ENCODE peak calls at places on chromosome 19, in five cellular contexts. N is kidney, Q is Peyer's patch, W is heart left ventricle, Y is brain microvascular endothelial cell. O is an unnamed sample. For H3K36me3, the result is how much of the 10 kb centered on the place peaks cover.

GRCh38 chr19:8512115-8512967 is 1.6 kb downstream of the ZNF414 start:
- DNase-seq in N (no peak), Q (no peak), W (peak), Y (no peak), O (no peak)

GRCh38 chr19:10719466-10719961 is 1.6 kb downstream of the DNM2 start:
- DNase-seq in N (no peak), Q (no peak), W (peak), Y (no peak), O (no peak)

GRCh38 chr19:53432088-53432661 is 391 bp downstream of the ZNF761 start:
- DNase-seq in N (peak), Q (peak), W (peak), Y (peak), O (peak)

GRCh38 chr19:21786931-21787330 is 19.6 kb upstream of the ZNF100 start:
- DNase-seq in N (no peak), Q (no peak), W (no peak), Y (no peak), O (no peak)

GRCh38 chr19:39542198-39542597 is 2.2 kb upstream of the EID2 start:
- DNase-seq in N (no peak), Q (no peak), W (no peak), Y (no peak), O (no peak)

GRCh38 chr19:18435848-18436631 is 1.9 kb downstream of the ISYNA1 start:
- DNase-seq in N (no peak), Q (no peak), W (no peak), Y (no peak), O (no peak)

GRCh38 chr19:58572818-58573657 is at the start of gene MZF1:
- DNase-seq in N (peak), Q (peak), W (peak), Y (peak), O (peak)

GRCh38 chr19:58361900-58362271 is 665 bp downstream of the ZNF497 start:
- DNase-seq in N (peak), Q (peak), W (peak), Y (no peak), O (peak)

GRCh38 chr19:16608290-16608704 is 19.7 kb downstream of the MED26 start:
- DNase-seq in N (no peak), Q (no peak), W (no peak), Y (peak), O (no peak)

GRCh38 chr19:5533257-5533656 is 34.5 kb downstream of the TINCR start:
- DNase-seq in N (no peak), Q (no peak), W (no peak), Y (no peak), O (no peak)

GRCh38 chr19:5537870-5538269 is 29.9 kb downstream of the TINCR start:
- DNase-seq in N (no peak), Q (no peak), W (peak), Y (no peak), O (no peak)

GRCh38 chr19:5530701-5531100 is 37.1 kb downstream of the TINCR start:
- DNase-seq in N (no peak), Q (no peak), W (no peak), Y (no peak), O (no peak)

GRCh38 chr19:5536337-5536894 is 31.3 kb downstream of the TINCR start:
- DNase-seq in N (peak), Q (no peak), W (peak), Y (peak), O (no peak)

DNA sequence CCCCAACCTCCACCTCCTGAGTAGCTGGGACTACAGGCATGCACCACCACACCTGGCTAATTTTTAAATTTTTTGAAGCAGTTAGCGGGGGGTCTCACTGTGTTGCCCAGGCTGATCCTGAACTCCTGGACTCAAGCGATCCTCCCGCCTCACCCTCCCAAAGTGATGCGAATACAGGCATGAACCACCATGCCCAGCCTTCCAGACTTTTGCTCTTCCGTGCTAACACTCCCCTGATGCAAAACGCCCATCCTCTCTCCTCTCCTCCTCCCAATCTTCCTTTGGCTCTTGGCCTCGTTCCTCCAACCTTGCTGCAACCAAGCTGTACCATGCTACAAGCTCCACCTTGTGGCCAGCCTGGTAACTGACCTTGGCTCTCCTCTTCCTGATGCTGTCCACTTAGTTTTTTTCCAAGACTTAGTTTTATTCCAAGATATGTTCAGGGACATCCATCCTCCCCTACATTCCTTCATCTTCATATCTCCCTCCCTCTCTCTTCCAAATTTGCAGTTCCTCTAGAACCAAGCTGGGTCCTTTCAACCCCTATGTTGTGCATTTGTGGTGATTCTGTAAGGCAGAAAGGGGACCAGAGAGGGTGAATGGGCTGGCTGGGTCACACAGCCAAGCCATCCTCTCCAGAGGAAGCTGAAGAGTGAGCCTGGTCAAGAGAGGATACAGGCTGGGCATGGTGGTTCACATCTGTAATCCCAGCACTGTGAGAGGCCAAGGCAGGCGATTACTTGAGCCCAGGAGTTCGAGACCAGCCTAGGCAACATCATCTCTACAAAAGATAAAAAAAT is 32.8 kb downstream of the TINCR start:
- DNase-seq in N (no peak), Q (no peak), W (no peak), Y (no peak), O (no peak)
- TF ChIP-seq CTCF in N (no peak), Q (peak), W (peak), Y (peak), O (no peak)

GRCh38 chr19:33066543-33066942 is 1.9 kb upstream of the RHPN2 start:
- DNase-seq in N (no peak), Q (no peak), W (no peak), Y (no peak), O (no peak)

GRCh38 chr19:33067121-33067520 is 2.4 kb upstream of the RHPN2 start:
- DNase-seq in N (no peak), Q (no peak), W (no peak), Y (no peak), O (no peak)

GRCh38 chr19:33075519-33075918 is 5.5 kb upstream of the GPATCH1 start:
- DNase-seq in N (no peak), Q (no peak), W (no peak), Y (no peak), O (no peak)

DNA sequence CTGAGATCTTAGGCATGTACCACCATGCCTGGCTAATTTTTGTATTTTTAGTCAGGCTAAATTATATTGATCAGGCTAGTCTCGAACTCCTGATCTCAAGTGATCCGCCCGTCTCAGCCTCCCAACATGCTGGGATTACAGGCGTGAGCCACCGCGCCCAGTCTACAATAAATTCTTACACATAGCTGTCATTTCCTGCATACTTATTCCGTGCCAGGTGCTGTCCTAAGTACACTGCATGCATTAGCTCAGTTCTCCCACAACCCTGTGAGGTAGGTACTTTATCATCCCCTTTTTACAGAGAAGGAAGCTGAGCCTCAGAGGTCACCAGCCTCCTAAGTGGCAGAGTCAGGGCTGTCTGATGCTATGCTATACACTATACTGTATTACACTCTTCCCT is 7.2 kb upstream of the RHPN2 start:
- DNase-seq in N (no peak), Q (no peak), W (no peak), Y (peak), O (no peak)
- H3K27ac ChIP-seq in N (no peak), Q (no peak), W (no peak), Y (no peak), O (no peak)

GRCh38 chr19:15257782-15258181 is 25.5 kb upstream of the EPHX3 start:
- DNase-seq in N (no peak), Q (no peak), W (no peak), Y (no peak), O (no peak)

GRCh38 chr19:15254547-15254946 is 22.3 kb upstream of the EPHX3 start:
- DNase-seq in N (peak), Q (no peak), W (no peak), Y (no peak), O (no peak)

GRCh38 chr19:15255359-15255990 is 23.2 kb upstream of the EPHX3 start:
- DNase-seq in N (no peak), Q (no peak), W (no peak), Y (no peak), O (no peak)

GRCh38 chr19:15259900-15260299 is 27.7 kb upstream of the EPHX3 start:
- DNase-seq in N (no peak), Q (no peak), W (no peak), Y (no peak), O (no peak)

DNA sequence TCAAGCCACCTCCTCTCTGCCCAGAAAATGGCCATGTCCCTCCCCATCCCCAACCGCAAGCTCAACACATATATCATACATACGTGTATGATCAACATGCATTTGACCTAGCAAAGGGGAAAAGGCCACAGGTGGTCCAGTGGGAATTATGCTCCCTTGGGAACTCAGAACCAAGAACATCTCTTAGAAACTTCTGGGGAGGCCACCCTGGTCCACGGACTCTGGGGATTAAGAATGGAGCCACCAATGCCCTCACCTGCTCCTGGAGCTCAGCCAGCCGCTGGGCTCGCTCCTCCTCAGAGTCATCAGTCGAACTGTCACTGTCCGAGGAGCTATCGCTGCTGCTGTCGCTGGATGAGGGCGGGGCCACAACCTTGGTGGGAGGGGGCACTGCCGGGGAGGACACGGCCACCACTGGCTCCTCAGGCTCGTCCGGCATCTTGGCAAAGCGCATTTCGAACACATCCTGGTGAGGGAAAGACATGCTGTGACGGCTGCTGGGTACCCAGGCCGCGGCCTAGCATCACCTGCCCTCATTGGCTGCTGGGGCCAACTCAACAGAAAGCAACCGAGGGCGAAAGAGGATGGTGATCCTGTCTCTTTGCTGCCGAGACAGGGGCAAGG is 24.6 kb upstream of the EPHX3 start:
- DNase-seq in N (no peak), Q (no peak), W (no peak), Y (no peak), O (no peak)
- H3K36me3 ChIP-seq in N (half or more), Q (half or more), W (under half), Y (half or more), O (half or more)

DNA sequence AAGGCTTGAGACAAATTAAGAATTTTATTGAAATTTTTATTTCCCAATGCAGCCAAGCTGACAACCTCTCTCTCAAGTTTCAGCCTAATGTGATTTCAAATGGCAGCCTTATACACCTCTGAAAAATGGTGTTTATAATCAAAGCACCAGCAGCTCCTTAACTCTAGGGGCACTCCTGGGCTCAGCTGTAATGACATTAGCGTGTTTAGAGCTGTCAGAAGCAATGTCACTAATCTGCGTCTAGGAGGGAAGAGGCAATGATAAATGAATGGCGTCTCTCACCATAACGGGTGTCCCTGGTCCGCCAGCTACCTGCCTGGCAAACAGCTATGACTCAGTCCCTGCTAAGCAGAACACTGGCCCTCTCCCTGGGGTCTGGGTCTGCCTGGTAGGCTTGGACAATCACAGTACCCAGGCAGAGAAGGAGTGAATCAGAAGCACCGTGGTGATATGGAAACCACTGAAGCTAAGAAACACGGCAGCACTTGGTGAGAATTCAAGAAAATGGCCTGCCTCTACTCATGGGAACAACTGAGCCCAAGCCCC is 131.8 kb upstream of the VSTM2B start:
- DNase-seq in N (no peak), Q (no peak), W (no peak), Y (no peak), O (no peak)
- TF ChIP-seq CTCF in N (no peak), Q (no peak), W (no peak), Y (no peak), O (no peak)

GRCh38 chr19:19645233-19645870 is 1.9 kb upstream of the GMIP start:
- DNase-seq in N (no peak), Q (no peak), W (peak), Y (no peak), O (no peak)

GRCh38 chr19:19647037-19647835 is 3.8 kb upstream of the GMIP start:
- DNase-seq in N (no peak), Q (no peak), W (peak), Y (no peak), O (no peak)

GRCh38 chr19:19642506-19643157 is 825 bp downstream of the GMIP start:
- DNase-seq in N (no peak), Q (peak), W (peak), Y (no peak), O (no peak)

GRCh38 chr19:19644054-19644388 is 564 bp upstream of the GMIP start:
- DNase-seq in N (no peak), Q (no peak), W (no peak), Y (no peak), O (no peak)

GRCh38 chr19:19643158-19644053 is at the start of gene GMIP:
- DNase-seq in N (peak), Q (peak), W (peak), Y (no peak), O (peak)
- H3K27ac ChIP-seq in N (no peak), Q (peak), W (peak), Y (peak), O (no peak)

GRCh38 chr19:1913781-1914577 is 8.8 kb downstream of the ADAT3 start:
- DNase-seq in N (peak), Q (no peak), W (no peak), Y (no peak), O (no peak)
- H3K36me3 ChIP-seq in N (under half), Q (under half), W (under half), Y (under half), O (under half)

DNA sequence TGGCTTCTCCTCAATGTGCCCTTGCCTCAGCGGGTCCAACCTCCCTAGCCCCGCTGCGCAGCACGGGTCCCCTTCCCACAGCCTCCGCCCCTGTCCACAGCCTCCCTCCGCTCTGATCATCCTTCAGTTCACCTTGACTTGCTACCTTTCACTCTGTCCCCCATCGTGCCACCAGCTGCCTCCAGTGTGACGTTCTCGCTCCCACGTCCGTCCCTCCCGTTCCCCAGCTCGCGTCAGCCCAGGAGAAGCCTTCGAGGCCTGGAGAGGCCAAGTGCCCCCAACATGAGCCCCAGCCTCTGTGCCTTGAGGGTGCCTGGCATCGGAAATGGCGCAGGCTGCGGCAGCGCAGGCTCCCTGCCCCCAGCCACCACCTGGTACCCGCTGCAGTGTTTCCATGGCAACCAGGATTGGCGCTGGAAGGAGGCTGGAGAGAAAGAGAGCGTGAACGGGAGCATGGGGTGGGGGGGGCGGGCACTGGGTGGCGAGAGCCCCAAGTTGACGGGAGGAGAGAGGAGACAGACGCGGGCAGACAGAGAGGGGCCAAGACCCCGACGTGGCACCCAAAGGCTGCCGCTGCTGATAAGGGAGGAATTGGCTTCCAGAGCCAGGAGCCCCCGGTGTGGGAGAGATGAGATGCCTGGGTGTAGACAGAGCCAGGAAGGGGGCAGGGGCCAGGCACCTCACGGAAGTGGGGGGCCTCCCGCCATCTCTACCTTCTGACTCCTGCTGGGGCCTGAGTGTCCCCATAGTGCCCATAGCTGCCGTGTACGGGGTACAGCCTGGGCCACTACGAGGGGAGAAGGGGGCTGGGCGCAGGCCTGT is 844 bp upstream of the ASPDH start:
- DNase-seq in N (peak), Q (no peak), W (no peak), Y (no peak), O (no peak)
- TF ChIP-seq CTCF in N (no peak), Q (no peak), W (no peak), Y (no peak), O (no peak)

DNA sequence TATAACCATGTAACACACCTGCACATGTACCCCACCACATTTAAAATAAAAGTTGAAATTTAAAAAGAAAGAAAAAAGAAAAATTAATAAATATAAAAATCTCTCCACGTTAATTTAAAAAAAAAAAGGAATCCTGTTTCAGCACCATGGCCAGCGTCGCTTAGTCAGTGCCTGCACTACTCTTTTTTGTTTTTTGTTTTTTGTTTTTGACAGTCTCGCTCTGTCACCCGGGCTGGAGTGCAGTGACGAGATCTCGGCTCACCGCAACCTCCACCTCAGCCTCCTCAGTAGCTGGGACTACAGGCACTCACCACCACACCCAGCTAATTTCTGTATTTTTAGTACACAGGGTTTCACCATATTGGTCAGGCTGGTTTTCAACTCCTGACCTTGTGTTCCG is 835.9 kb downstream of the UQCRFS1 start:
- DNase-seq in N (no peak), Q (no peak), W (no peak), Y (no peak), O (no peak)
- H3K27ac ChIP-seq in N (no peak), Q (no peak), W (no peak), Y (no peak), O (no peak)

DNA sequence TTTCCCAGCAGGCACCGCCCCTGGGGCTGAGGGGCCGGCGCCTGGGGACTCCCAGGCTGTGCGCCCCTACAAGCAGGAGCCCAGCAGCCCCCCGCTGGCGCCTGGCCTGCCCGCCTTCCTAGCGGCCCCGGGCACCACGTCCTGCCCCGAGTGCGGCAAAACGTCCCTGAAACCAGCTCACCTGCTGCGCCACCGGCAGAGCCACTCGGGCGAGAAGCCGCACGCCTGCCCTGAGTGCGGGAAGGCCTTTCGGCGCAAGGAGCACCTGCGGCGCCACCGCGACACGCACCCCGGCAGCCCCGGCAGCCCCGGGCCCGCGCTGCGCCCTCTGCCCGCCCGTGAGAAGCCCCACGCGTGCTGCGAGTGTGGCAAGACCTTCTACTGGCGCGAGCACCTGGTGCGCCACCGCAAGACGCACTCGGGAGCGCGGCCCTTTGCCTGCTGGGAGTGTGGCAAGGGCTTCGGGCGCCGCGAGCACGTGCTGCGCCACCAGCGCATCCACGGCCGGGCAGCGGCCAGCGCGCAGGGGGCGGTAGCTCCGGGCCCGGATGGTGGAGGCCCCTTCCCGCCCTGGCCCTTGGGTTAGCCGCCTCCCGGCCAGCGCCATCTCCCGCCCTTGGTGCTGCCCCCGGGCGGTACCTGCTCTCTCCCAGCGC is 16.1 kb upstream of the GALP start:
- DNase-seq in N (no peak), Q (no peak), W (no peak), Y (no peak), O (no peak)
- H3K36me3 ChIP-seq in N (under half), Q (under half), W (under half), Y (under half), O (under half)